ENCODE peak calls at places on chromosomes 4 and X, in ten cellular contexts. One of them, this sample, is unnamed. For H3K9me3, the result is how much of the 10 kb centered on the place peaks cover.

GRCh38 chr4:89306486-89307184 is 965 bp downstream of the GPRIN3 start:
- DNase-seq in OCI-LY7: peak
- DNase-seq in Panc1: no peak
- DNase-seq in IMR-90: no peak
- DNase-seq in endodermal cell: no peak
- DNase-seq in fibroblast of lung: no peak
- DNase-seq in astrocyte: no peak
- DNase-seq in lung: no peak
- DNase-seq in tibial nerve: no peak
- DNase-seq in keratinocyte: no peak
- DNase-seq in this sample: no peak

GRCh38 chr4:137664055-137664405 is 131.7 kb upstream of the PCDH18 start:
- DNase-seq in Panc1: no peak
- DNase-seq in endodermal cell: no peak
- DNase-seq in tibial nerve: no peak
- DNase-seq in astrocyte: peak
- DNase-seq in lung: no peak
- DNase-seq in OCI-LY7: no peak
- DNase-seq in keratinocyte: no peak
- DNase-seq in IMR-90: peak
- DNase-seq in fibroblast of lung: peak
- DNase-seq in this sample: peak

GRCh38 chr4:15336410-15337184 is 91.2 kb upstream of the C1QTNF7 start:
- DNase-seq in endodermal cell: peak
- DNase-seq in tibial nerve: no peak
- DNase-seq in fibroblast of lung: peak
- DNase-seq in lung: no peak
- DNase-seq in keratinocyte: no peak
- DNase-seq in IMR-90: peak
- DNase-seq in OCI-LY7: no peak
- DNase-seq in Panc1: no peak
- DNase-seq in astrocyte: peak
- DNase-seq in this sample: peak

GRCh38 chr4:56320293-56320692 is 67.0 kb downstream of the AASDH start:
- DNase-seq in astrocyte: peak
- DNase-seq in OCI-LY7: no peak
- DNase-seq in tibial nerve: no peak
- DNase-seq in IMR-90: peak
- DNase-seq in endodermal cell: no peak
- DNase-seq in keratinocyte: no peak
- DNase-seq in Panc1: no peak
- DNase-seq in fibroblast of lung: peak
- DNase-seq in lung: no peak
- DNase-seq in this sample: no peak

GRCh38 chr4:4677825-4678522 is 136.1 kb upstream of the STX18 start:
- DNase-seq in endodermal cell: peak
- DNase-seq in fibroblast of lung: peak
- DNase-seq in Panc1: no peak
- DNase-seq in IMR-90: peak
- DNase-seq in keratinocyte: no peak
- DNase-seq in astrocyte: peak
- DNase-seq in OCI-LY7: peak
- DNase-seq in lung: no peak
- DNase-seq in tibial nerve: peak
- DNase-seq in this sample: no peak

GRCh38 chr4:182507808-182508207 is 264.6 kb downstream of the TENM3 start:
- DNase-seq in lung: no peak
- DNase-seq in keratinocyte: no peak
- DNase-seq in OCI-LY7: no peak
- DNase-seq in endodermal cell: no peak
- DNase-seq in astrocyte: no peak
- DNase-seq in IMR-90: peak
- DNase-seq in fibroblast of lung: peak
- DNase-seq in tibial nerve: no peak
- DNase-seq in Panc1: no peak
- DNase-seq in this sample: no peak

GRCh38 chr4:27016551-27016950 is 155.9 kb downstream of the STIM2 start:
- DNase-seq in lung: no peak
- DNase-seq in IMR-90: peak
- DNase-seq in astrocyte: peak
- DNase-seq in Panc1: no peak
- DNase-seq in fibroblast of lung: no peak
- DNase-seq in OCI-LY7: no peak
- DNase-seq in tibial nerve: no peak
- DNase-seq in keratinocyte: no peak
- DNase-seq in endodermal cell: no peak
- DNase-seq in this sample: no peak

GRCh38 chr4:58732973-58733372 is 1622.8 kb upstream of the IGFBP7 start:
- DNase-seq in keratinocyte: no peak
- DNase-seq in Panc1: no peak
- DNase-seq in fibroblast of lung: no peak
- DNase-seq in tibial nerve: no peak
- DNase-seq in IMR-90: no peak
- DNase-seq in lung: no peak
- DNase-seq in astrocyte: no peak
- DNase-seq in endodermal cell: no peak
- DNase-seq in OCI-LY7: no peak
- DNase-seq in this sample: no peak

GRCh38 chrX:108735680-108736508 is 469 bp downstream of the IRS4 start:
- DNase-seq in tibial nerve: no peak
- DNase-seq in Panc1: no peak
- DNase-seq in IMR-90: no peak
- DNase-seq in astrocyte: peak
- DNase-seq in OCI-LY7: no peak
- DNase-seq in keratinocyte: no peak
- DNase-seq in lung: no peak
- DNase-seq in fibroblast of lung: peak
- DNase-seq in endodermal cell: no peak
- DNase-seq in this sample: no peak

GRCh38 chr4:143019351-143019750 is 165.4 kb upstream of the USP38 start:
- DNase-seq in tibial nerve: no peak
- DNase-seq in IMR-90: no peak
- DNase-seq in astrocyte: no peak
- DNase-seq in fibroblast of lung: no peak
- DNase-seq in OCI-LY7: no peak
- DNase-seq in Panc1: no peak
- DNase-seq in keratinocyte: no peak
- DNase-seq in lung: no peak
- DNase-seq in endodermal cell: no peak
- DNase-seq in this sample: no peak

DNA sequence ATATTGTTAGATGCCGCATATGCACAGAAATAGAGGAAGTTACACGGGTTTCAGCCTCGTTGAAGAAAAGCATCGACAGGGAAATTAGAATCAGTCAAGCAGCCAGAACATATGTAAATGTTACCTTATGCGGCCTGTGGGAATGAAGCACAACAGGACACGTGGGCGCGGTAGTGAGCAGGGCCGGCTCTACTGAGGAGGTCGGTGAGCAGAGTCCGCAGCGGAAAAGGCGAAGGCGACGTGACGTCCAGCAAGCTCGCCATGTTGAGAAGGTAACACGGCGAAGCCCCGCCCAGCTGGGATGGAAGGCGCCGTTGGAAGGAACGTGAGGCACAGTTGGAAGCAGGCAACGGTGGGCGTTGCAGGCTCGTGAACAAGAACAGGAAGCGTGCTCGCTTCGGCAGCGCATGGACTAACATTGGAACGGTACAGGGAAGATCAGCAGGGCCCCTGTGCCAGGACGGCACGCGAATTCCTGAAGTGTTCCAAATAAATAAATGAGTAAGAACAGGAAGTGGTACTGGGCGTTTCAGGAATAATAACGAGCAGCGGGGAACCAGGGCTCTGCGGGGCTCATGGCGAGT is 54.6 kb downstream of the MTNR1A start:
- DNase-seq in fibroblast of lung: no peak
- DNase-seq in tibial nerve: no peak
- DNase-seq in astrocyte: no peak
- DNase-seq in endodermal cell: no peak
- DNase-seq in lung: peak
- DNase-seq in keratinocyte: no peak
- DNase-seq in Panc1: no peak
- DNase-seq in OCI-LY7: no peak
- DNase-seq in IMR-90: peak
- DNase-seq in this sample: no peak
- H3K4me3 ChIP-seq in fibroblast of lung: no peak
- H3K4me3 ChIP-seq in tibial nerve: no peak
- H3K4me3 ChIP-seq in astrocyte: no peak
- H3K4me3 ChIP-seq in endodermal cell: no peak
- H3K4me3 ChIP-seq in lung: no peak
- H3K4me3 ChIP-seq in keratinocyte: no peak
- H3K4me3 ChIP-seq in Panc1: no peak
- H3K4me3 ChIP-seq in OCI-LY7: no peak
- H3K4me3 ChIP-seq in IMR-90: no peak
- H3K4me3 ChIP-seq in this sample: no peak

GRCh38 chrX:144801786-144802185 is 445.5 kb upstream of the SPANXN1 start:
- DNase-seq in OCI-LY7: no peak
- DNase-seq in Panc1: no peak
- DNase-seq in endodermal cell: no peak
- DNase-seq in tibial nerve: no peak
- DNase-seq in astrocyte: no peak
- DNase-seq in keratinocyte: no peak
- DNase-seq in IMR-90: no peak
- DNase-seq in lung: no peak
- DNase-seq in fibroblast of lung: no peak
- DNase-seq in this sample: no peak
- H3K9me3 ChIP-seq in OCI-LY7: under half
- H3K9me3 ChIP-seq in Panc1: under half
- H3K9me3 ChIP-seq in endodermal cell: under half
- H3K9me3 ChIP-seq in tibial nerve: under half
- H3K9me3 ChIP-seq in astrocyte: under half
- H3K9me3 ChIP-seq in keratinocyte: under half
- H3K9me3 ChIP-seq in IMR-90: under half
- H3K9me3 ChIP-seq in lung: under half
- H3K9me3 ChIP-seq in fibroblast of lung: under half
- H3K9me3 ChIP-seq in this sample: under half

GRCh38 chr4:42397635-42398447 is 553 bp downstream of the SHISA3 start:
- DNase-seq in fibroblast of lung: peak
- DNase-seq in keratinocyte: no peak
- DNase-seq in IMR-90: peak
- DNase-seq in endodermal cell: peak
- DNase-seq in OCI-LY7: peak
- DNase-seq in tibial nerve: no peak
- DNase-seq in lung: no peak
- DNase-seq in Panc1: no peak
- DNase-seq in astrocyte: peak
- DNase-seq in this sample: no peak

GRCh38 chr4:42396361-42397255 is 680 bp upstream of the SHISA3 start:
- DNase-seq in astrocyte: no peak
- DNase-seq in Panc1: no peak
- DNase-seq in IMR-90: no peak
- DNase-seq in tibial nerve: no peak
- DNase-seq in fibroblast of lung: no peak
- DNase-seq in lung: no peak
- DNase-seq in endodermal cell: peak
- DNase-seq in OCI-LY7: no peak
- DNase-seq in keratinocyte: no peak
- DNase-seq in this sample: no peak

GRCh38 chr4:42399393-42399792 is 2.1 kb downstream of the SHISA3 start:
- DNase-seq in Panc1: no peak
- DNase-seq in keratinocyte: no peak
- DNase-seq in lung: no peak
- DNase-seq in fibroblast of lung: no peak
- DNase-seq in IMR-90: no peak
- DNase-seq in OCI-LY7: no peak
- DNase-seq in endodermal cell: peak
- DNase-seq in astrocyte: no peak
- DNase-seq in tibial nerve: no peak
- DNase-seq in this sample: no peak

GRCh38 chr4:42397256-42397634 is at the start of gene SHISA3:
- DNase-seq in astrocyte: no peak
- DNase-seq in Panc1: no peak
- DNase-seq in keratinocyte: no peak
- DNase-seq in OCI-LY7: peak
- DNase-seq in fibroblast of lung: peak
- DNase-seq in lung: no peak
- DNase-seq in tibial nerve: peak
- DNase-seq in IMR-90: no peak
- DNase-seq in endodermal cell: peak
- DNase-seq in this sample: no peak

GRCh38 chr4:42398448-42399355 is 1.4 kb downstream of the SHISA3 start:
- DNase-seq in astrocyte: no peak
- DNase-seq in endodermal cell: peak
- DNase-seq in OCI-LY7: no peak
- DNase-seq in fibroblast of lung: no peak
- DNase-seq in IMR-90: no peak
- DNase-seq in Panc1: no peak
- DNase-seq in keratinocyte: no peak
- DNase-seq in lung: no peak
- DNase-seq in tibial nerve: peak
- DNase-seq in this sample: no peak
- TF ChIP-seq CTCF in astrocyte: no peak
- TF ChIP-seq CTCF in endodermal cell: peak
- TF ChIP-seq CTCF in OCI-LY7: no peak
- TF ChIP-seq CTCF in fibroblast of lung: no peak
- TF ChIP-seq CTCF in IMR-90: no peak
- TF ChIP-seq CTCF in Panc1: no peak
- TF ChIP-seq CTCF in keratinocyte: no peak
- TF ChIP-seq CTCF in lung: no peak
- TF ChIP-seq CTCF in tibial nerve: peak
- TF ChIP-seq CTCF in this sample: no peak

GRCh38 chr4:128553665-128554515 is 255.6 kb upstream of the JADE1 start:
- DNase-seq in IMR-90: no peak
- DNase-seq in lung: no peak
- DNase-seq in keratinocyte: no peak
- DNase-seq in endodermal cell: no peak
- DNase-seq in Panc1: no peak
- DNase-seq in OCI-LY7: no peak
- DNase-seq in fibroblast of lung: no peak
- DNase-seq in tibial nerve: no peak
- DNase-seq in astrocyte: no peak
- DNase-seq in this sample: no peak

GRCh38 chr4:128556756-128557155 is 252.7 kb upstream of the JADE1 start:
- DNase-seq in OCI-LY7: no peak
- DNase-seq in fibroblast of lung: no peak
- DNase-seq in astrocyte: peak
- DNase-seq in lung: no peak
- DNase-seq in tibial nerve: no peak
- DNase-seq in keratinocyte: no peak
- DNase-seq in endodermal cell: no peak
- DNase-seq in IMR-90: no peak
- DNase-seq in Panc1: no peak
- DNase-seq in this sample: no peak

GRCh38 chr4:128560754-128561495 is 248.6 kb upstream of the JADE1 start:
- DNase-seq in IMR-90: peak
- DNase-seq in tibial nerve: no peak
- DNase-seq in Panc1: no peak
- DNase-seq in astrocyte: no peak
- DNase-seq in keratinocyte: no peak
- DNase-seq in fibroblast of lung: no peak
- DNase-seq in OCI-LY7: no peak
- DNase-seq in endodermal cell: peak
- DNase-seq in lung: no peak
- DNase-seq in this sample: peak

GRCh38 chr4:128565054-128565453 is 244.4 kb upstream of the JADE1 start:
- DNase-seq in OCI-LY7: no peak
- DNase-seq in lung: no peak
- DNase-seq in fibroblast of lung: no peak
- DNase-seq in keratinocyte: no peak
- DNase-seq in Panc1: no peak
- DNase-seq in IMR-90: no peak
- DNase-seq in endodermal cell: no peak
- DNase-seq in tibial nerve: no peak
- DNase-seq in astrocyte: no peak
- DNase-seq in this sample: no peak

GRCh38 chr4:128558896-128559669 is 250.4 kb upstream of the JADE1 start:
- DNase-seq in tibial nerve: no peak
- DNase-seq in IMR-90: peak
- DNase-seq in astrocyte: peak
- DNase-seq in keratinocyte: no peak
- DNase-seq in fibroblast of lung: peak
- DNase-seq in OCI-LY7: no peak
- DNase-seq in lung: no peak
- DNase-seq in endodermal cell: no peak
- DNase-seq in Panc1: no peak
- DNase-seq in this sample: no peak
- H3K4me3 ChIP-seq in tibial nerve: no peak
- H3K4me3 ChIP-seq in IMR-90: no peak
- H3K4me3 ChIP-seq in astrocyte: no peak
- H3K4me3 ChIP-seq in keratinocyte: no peak
- H3K4me3 ChIP-seq in fibroblast of lung: no peak
- H3K4me3 ChIP-seq in OCI-LY7: no peak
- H3K4me3 ChIP-seq in lung: no peak
- H3K4me3 ChIP-seq in endodermal cell: no peak
- H3K4me3 ChIP-seq in Panc1: no peak
- H3K4me3 ChIP-seq in this sample: no peak